ENCODE peak calls at places on chromosomes 13 and 19, in four cellular contexts. H is K562, R is HepG2, P is H1. A is an unnamed sample.

GRCh38 chr19:3580156-3580955 is 4.9 kb upstream of the GIPC3 start:
- DNase-seq in H (no peak), R (peak; percentile 56), P (no peak), A (no peak)

GRCh38 chr19:44820648-44821609 is 12.0 kb downstream of the BCAM start:
- DNase-seq in H (peak; percentile 32), R (no peak), P (no peak), A (no peak)

GRCh38 chr13:28575200-28575599 is 80.3 kb upstream of the FLT1 start:
- DNase-seq in H (peak; percentile 42), R (no peak), P (no peak), A (no peak)

GRCh38 chr19:16449330-16449961 is 22.3 kb downstream of the EPS15L1 start:
- DNase-seq in H (no peak), R (no peak), P (no peak), A (no peak)

GRCh38 chr19:821228-821975 is at the start of gene PLPPR3:
- DNase-seq in H (peak; percentile 85), R (no peak), P (no peak), A (no peak)

GRCh38 chr13:65378943-65379519 is 1851.1 kb downstream of the PCDH9 start:
- DNase-seq in H (no peak), R (no peak), P (no peak), A (peak; percentile 18)

GRCh38 chr19:12884627-12884925 is 2.4 kb downstream of the KLF1 start:
- DNase-seq in H (no peak), R (no peak), P (no peak), A (no peak)

GRCh38 chr13:25901460-25902376 is 150.1 kb downstream of the SHISA2 start:
- DNase-seq in H (no peak), R (peak; percentile 33), P (no peak), A (peak; percentile 2)

GRCh38 chr19:56269348-56269747 is 3.2 kb upstream of the EDDM13 start:
- DNase-seq in H (no peak), R (no peak), P (no peak), A (no peak)

GRCh38 chr13:45353895-45354294 is 12.9 kb upstream of the TPT1 start:
- DNase-seq in H (no peak), R (no peak), P (no peak), A (no peak)

GRCh38 chr19:11984986-11985385 is 20.1 kb downstream of the ZNF763 start:
- DNase-seq in H (no peak), R (peak; percentile 39), P (no peak), A (no peak)

GRCh38 chr19:10712041-10712440 is 5.8 kb upstream of the DNM2 start:
- DNase-seq in H (no peak), R (no peak), P (no peak), A (no peak)

GRCh38 chr13:66969291-66969690 is 260.8 kb downstream of the PCDH9 start:
- DNase-seq in H (no peak), R (no peak), P (no peak), A (no peak)

GRCh38 chr13:93805736-93806135 is 579.1 kb downstream of the GPC6 start:
- DNase-seq in H (no peak), R (no peak), P (no peak), A (no peak)

GRCh38 chr13:46124531-46124966 is 19.7 kb upstream of the CPB2 start:
- DNase-seq in H (no peak), R (no peak), P (no peak), A (no peak)

DNA sequence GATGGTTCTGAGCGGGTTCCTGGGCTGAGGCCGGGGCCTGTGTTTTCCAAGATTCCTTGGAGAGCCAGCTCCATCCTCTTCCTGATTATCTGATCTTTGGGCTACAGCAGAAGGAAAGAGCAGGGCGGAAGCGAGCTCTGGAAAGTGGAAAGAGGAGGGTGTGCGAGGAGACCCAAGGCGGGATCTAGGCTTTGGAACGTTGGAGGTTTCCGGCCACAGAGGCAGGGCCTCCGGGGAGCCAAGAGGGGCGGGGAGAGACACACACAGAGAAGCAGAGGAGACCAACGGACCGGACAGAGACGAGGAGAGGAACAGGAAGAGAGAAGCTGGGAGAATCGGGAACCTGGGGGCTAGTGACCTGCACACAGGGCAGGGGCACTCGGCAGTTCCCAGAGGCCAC is at the start of gene CLEC11A:
- DNase-seq in H (no peak), R (no peak), P (no peak), A (no peak)
- TF ChIP-seq JUN in H (no peak), R (no peak), P (no peak), A (no peak)

GRCh38 chr13:84098273-84098672 is 216.0 kb upstream of the SLITRK1 start:
- DNase-seq in H (no peak), R (no peak), P (no peak), A (no peak)
- H3K4me2 ChIP-seq in H (no peak overlapping the region), R (no peak overlapping the region), P (no peak overlapping the region), A (no peak overlapping the region)

GRCh38 chr19:40921005-40921897 is 39.2 kb upstream of the CYP2A7 start:
- DNase-seq in H (no peak), R (peak; percentile 83), P (no peak), A (peak; percentile 100)

GRCh38 chr19:40923934-40924391 is 41.9 kb upstream of the CYP2A7 start:
- DNase-seq in H (no peak), R (no peak), P (no peak), A (peak; percentile 25)

DNA sequence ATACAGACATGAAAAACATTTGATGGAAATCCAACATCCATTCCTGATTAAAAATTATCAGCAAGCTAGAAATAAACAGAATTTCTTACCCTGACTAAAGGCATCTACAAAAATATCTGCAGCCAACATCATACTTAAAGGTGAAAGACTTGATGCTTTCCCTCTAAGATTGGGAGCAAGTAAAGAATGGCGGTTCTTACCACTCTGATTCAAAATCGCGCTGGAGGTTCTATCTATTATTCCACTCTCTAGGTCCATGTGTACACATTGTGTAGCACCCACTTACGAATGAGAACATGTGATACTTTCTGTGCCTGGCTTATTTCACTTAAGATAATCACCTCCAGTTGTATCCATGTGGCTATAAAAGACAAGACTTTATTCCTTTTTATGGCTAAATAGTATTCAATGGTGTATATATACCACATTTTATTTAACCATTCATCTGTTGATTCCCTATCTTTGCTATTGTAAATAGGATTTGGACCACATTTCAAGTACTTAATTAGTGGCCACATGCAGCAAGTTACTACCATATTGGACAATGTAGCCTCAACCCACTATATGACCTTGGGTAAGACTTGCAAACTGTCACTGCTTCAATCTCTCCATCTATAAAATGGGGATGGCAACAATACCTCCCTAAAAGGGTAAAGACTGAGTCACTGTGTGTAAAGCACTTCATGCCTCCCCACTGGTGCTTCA is 38.4 kb upstream of the CYP2A7 start:
- DNase-seq in H (no peak), R (no peak), P (no peak), A (no peak)
- TF ChIP-seq KDM1A in H (no peak), R (no peak), P (no peak), A (peak; percentile 84)

DNA sequence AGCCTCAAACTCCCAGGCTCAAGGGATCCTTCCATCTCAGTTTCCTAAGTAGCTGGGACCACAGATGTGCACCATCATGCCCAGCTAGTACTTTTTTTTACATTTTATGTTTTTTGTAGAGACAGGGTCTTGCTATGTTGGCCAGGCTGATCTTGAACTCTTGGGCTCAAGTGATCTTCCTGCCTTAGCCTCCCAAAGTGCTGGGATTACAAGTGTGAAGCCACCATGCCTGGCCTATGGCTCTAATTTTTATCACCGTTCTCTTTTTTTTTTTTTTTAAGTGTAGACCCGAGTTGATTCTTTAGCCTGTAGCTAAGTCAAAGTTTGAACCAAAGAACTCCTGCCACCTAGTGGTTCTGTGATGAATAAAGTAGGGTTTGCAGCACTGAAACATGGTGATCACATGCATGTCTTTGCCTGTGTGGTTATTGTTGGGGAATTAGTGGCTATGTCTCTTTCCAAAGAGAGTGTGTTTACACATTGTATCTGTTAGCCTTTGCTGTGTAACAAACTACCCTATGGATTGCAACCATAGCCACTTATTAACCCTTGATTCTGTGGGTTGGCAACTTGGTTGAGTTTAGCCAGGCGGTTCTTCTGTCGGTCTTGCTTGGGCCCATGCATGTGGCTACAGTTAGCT is 11.6 kb downstream of the NFILZ start:
- DNase-seq in H (peak; percentile 53), R (peak; percentile 71), P (no peak), A (peak; percentile 38)
- TF ChIP-seq JUN in H (no peak), R (no peak), P (no peak), A (no peak)

DNA sequence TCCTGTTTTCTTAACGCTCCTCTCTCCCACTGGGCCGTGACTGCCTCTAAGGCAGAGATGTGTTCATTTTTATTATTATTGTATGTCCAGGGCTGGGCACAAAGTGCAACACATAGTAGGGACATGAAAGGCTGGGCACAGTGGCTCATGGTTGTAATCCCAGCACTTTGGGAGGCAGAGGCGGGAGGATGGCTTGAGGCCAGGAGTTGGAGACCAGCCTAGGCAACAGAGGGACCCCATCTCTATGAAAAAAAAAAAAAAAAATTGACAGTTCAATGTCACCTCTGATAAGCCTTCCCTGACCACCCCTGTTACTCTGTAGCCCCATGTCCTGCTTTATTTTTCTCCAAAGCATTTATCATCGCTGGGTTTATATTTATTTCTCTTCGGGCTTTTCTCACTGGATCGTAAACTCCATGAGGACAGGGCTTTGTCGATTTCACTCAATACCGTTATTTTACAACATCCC is 481 bp upstream of the SAE1 start:
- DNase-seq in H (no peak), R (no peak), P (no peak), A (no peak)
- H3K4me2 ChIP-seq in H (no peak overlapping the region), R (peak overlapping the region; percentile 37), P (no peak overlapping the region), A (peak overlapping the region; percentile 42)

DNA sequence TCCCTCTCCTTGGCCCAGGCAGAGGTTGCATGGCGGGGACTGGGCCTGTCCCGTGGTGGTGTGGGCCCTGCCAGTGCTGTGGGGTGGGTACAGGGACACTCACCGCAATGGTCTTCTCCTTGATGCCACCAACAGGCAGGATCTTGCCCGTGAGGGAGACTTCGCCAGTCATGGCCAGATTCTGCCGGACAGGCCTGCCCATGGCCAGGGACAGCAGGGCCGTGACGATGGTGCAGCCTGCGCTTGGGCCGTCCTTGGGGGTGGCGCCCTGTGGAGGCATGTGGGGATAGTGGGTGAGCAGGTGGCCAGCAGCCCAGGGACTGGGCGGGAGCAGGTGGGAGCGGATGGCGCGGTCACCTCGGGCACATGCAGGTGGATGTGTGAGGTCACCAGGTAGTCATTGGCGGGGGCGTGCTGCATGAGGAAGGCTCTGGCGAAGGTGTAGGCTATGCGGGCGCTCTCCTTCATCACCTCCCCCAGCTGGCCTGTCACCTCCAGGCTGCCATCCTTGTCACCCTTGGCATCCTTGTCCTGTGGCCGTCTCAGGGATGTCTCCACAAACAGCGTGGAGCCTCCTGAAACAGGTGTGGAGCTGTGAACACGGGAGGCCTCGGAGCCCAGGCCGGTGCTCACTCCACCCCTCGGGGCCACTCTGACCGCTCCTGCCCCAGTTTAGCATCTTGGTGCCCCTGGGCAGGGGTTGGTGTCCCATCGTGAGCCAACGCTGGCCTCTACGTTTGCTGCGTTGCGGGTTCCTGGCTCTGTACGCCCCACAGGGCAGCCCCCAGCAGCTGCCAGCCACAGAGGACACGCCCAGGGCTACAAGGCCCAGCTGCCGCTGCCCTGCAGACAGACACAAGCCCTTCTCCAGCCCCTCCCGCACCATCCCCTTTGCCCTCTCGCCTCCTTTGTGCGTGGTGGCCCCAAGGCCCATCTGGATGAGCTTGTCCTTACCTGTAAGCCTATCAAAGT is 3.4 kb downstream of the RPL36 start:
- DNase-seq in H (no peak), R (no peak), P (no peak), A (no peak)
- TF ChIP-seq KDM1A in H (no peak), R (no peak), P (no peak), A (no peak)

GRCh38 chr19:53102701-53103140 is 501 bp downstream of the ZNF160 start:
- DNase-seq in H (peak; percentile 57), R (no peak), P (no peak), A (no peak)
- TF ChIP-seq JUN in H (no peak), R (no peak), P (no peak), A (no peak)

GRCh38 chr13:51618626-51619025 is 34.4 kb downstream of the WDFY2 start:
- DNase-seq in H (no peak), R (no peak), P (no peak), A (no peak)
- H3K4me2 ChIP-seq in H (no peak overlapping the region), R (no peak overlapping the region), P (no peak overlapping the region), A (peak overlapping the region; percentile 35)